ENCODE peak calls at places on chromosomes 3 and 15, in five cellular contexts. V is HepG2, J is OCI-LY7, Y is ovary, K is AG04450. S is an unnamed sample.

GRCh38 chr3:187212705-187213104 is 15.4 kb downstream of the RTP1 start:
- DNase-seq in J (no peak), V (no peak), Y (no peak), K (no peak), S (no peak)

GRCh38 chr15:65258370-65258769 is 28.3 kb downstream of the PARP16 start:
- DNase-seq in V (no peak), K (no peak), Y (peak), J (no peak), S (no peak)

GRCh38 chr15:67080900-67081431 is 15.6 kb downstream of the SMAD3 start:
- DNase-seq in V (no peak), J (peak), K (no peak), Y (no peak), S (peak)

GRCh38 chr15:69403611-69404010 is 10.5 kb upstream of the KIF23 start:
- DNase-seq in J (no peak), K (peak), V (no peak), Y (no peak), S (peak)

GRCh38 chr15:49718846-49719245 is 98.0 kb downstream of the DTWD1 start:
- DNase-seq in V (no peak), J (no peak), Y (no peak), K (no peak), S (no peak)

GRCh38 chr3:32113566-32113965 is 7.1 kb downstream of the GPD1L start:
- DNase-seq in K (no peak), J (no peak), Y (no peak), V (no peak), S (no peak)

GRCh38 chr3:195061756-195062655 is 209.0 kb downstream of the XXYLT1 start:
- DNase-seq in Y (peak), K (no peak), V (no peak), J (no peak), S (no peak)

GRCh38 chr15:39251413-39252197 is 329.3 kb upstream of the THBS1 start:
- DNase-seq in V (no peak), Y (no peak), K (no peak), J (no peak), S (no peak)

GRCh38 chr3:21638488-21638887 is 112.5 kb downstream of the ZNF385D start:
- DNase-seq in V (no peak), J (no peak), K (no peak), Y (no peak), S (no peak)

GRCh38 chr15:31328425-31328998 is 1.9 kb downstream of the KLF13 start:
- DNase-seq in V (no peak), K (no peak), J (peak), Y (no peak), S (no peak)

GRCh38 chr15:71252036-71252898 is 137.0 kb downstream of the THSD4 start:
- DNase-seq in V (no peak), Y (no peak), J (no peak), K (no peak), S (peak)

GRCh38 chr15:100902436-100903190 is 16.5 kb upstream of the LRRK1 start:
- DNase-seq in V (peak), J (peak), Y (peak), K (peak), S (peak)

GRCh38 chr15:48930735-48931134 is 33.0 kb downstream of the SHC4 start:
- DNase-seq in J (no peak), Y (no peak), K (no peak), V (no peak), S (no peak)

GRCh38 chr3:166190360-166190759 is 353.1 kb upstream of the BCHE start:
- DNase-seq in K (peak), V (no peak), Y (no peak), J (no peak), S (peak)

GRCh38 chr3:185846041-185846440 is 21.2 kb upstream of the IGF2BP2 start:
- DNase-seq in V (no peak), K (no peak), J (no peak), Y (no peak), S (peak)

GRCh38 chr15:67504061-67504460 is 16.9 kb upstream of the C15orf61 start:
- DNase-seq in K (no peak), V (no peak), Y (no peak), J (no peak), S (peak)

GRCh38 chr3:177358085-177358967 is 161.0 kb upstream of the TBL1XR1 start:
- DNase-seq in J (peak), Y (peak), V (peak), K (no peak), S (peak)

GRCh38 chr3:53935283-53935901 is 43.7 kb upstream of the SELENOK start:
- DNase-seq in K (no peak), Y (no peak), J (no peak), V (no peak), S (no peak)

GRCh38 chr15:81895723-81896122 is 150.1 kb downstream of the MEX3B start:
- DNase-seq in K (no peak), V (no peak), Y (no peak), J (no peak), S (no peak)

GRCh38 chr15:81890496-81890895 is 155.3 kb downstream of the MEX3B start:
- DNase-seq in J (no peak), Y (no peak), V (no peak), K (no peak), S (no peak)

GRCh38 chr15:81897011-81897677 is 148.7 kb downstream of the MEX3B start:
- DNase-seq in V (no peak), J (no peak), Y (no peak), K (peak), S (peak)

GRCh38 chr15:81893182-81893833 is 152.5 kb downstream of the MEX3B start:
- DNase-seq in Y (no peak), V (no peak), J (no peak), K (no peak), S (no peak)

GRCh38 chr15:81894069-81894468 is 151.7 kb downstream of the MEX3B start:
- DNase-seq in K (no peak), J (no peak), V (no peak), Y (no peak), S (no peak)
- TF ChIP-seq CTCF in K (no peak), J (no peak), V (no peak), Y (no peak), S (no peak)

GRCh38 chr3:100457811-100458210 is 34.6 kb upstream of the TMEM45A start:
- DNase-seq in V (no peak), J (no peak), K (no peak), Y (no peak), S (no peak)

GRCh38 chr3:100456745-100457144 is 35.7 kb upstream of the TMEM45A start:
- DNase-seq in J (no peak), Y (no peak), V (no peak), K (no peak), S (no peak)

GRCh38 chr3:100454684-100455083 is 37.7 kb upstream of the TMEM45A start:
- DNase-seq in Y (no peak), J (no peak), K (no peak), V (peak), S (no peak)

GRCh38 chr3:100458814-100459213 is 33.6 kb upstream of the TMEM45A start:
- DNase-seq in Y (no peak), J (no peak), K (no peak), V (no peak), S (no peak)

GRCh38 chr3:100455841-100456550 is 36.4 kb upstream of the TMEM45A start:
- DNase-seq in Y (no peak), J (peak), K (no peak), V (no peak), S (no peak)
- H3K27ac ChIP-seq in Y (no peak), J (no peak), K (no peak), V (no peak), S (no peak)

GRCh38 chr3:84547971-84548970 is 410.5 kb upstream of the CADM2 start:
- DNase-seq in Y (no peak), K (no peak), J (peak), V (peak), S (peak)
- TF ChIP-seq CTCF in Y (no peak), K (no peak), J (peak), V (peak), S (peak)

GRCh38 chr15:92035961-92036360 is 182.5 kb downstream of the SLCO3A1 start:
- DNase-seq in J (no peak), K (no peak), Y (no peak), V (no peak), S (no peak)

GRCh38 chr15:92033319-92033718 is 179.8 kb downstream of the SLCO3A1 start:
- DNase-seq in J (no peak), K (no peak), V (no peak), Y (no peak), S (no peak)

GRCh38 chr15:92037446-92037845 is 183.9 kb downstream of the SLCO3A1 start:
- DNase-seq in V (no peak), K (no peak), Y (no peak), J (no peak), S (no peak)

GRCh38 chr15:92034227-92034626 is 180.7 kb downstream of the SLCO3A1 start:
- DNase-seq in J (no peak), V (no peak), Y (no peak), K (no peak), S (no peak)

DNA sequence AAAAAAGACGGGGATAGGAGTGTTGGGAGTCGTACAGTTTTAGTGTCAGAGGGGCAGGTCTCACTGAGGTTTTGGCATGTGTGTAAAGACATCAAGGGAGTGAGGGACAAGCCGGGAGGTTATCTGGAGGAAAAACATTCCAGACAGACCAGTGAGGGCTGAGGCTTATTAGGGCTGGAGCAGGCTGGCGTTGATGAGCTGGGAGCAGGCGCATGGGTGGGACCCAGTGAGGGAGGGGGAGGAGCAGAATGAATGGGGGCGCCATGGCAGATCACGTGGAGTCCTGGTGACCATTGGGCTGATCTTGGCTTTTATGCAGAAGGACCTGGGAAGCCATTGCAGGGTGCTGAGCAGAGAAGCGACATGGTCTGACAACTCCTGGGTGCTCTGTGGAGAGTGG is 180.2 kb downstream of the SLCO3A1 start:
- DNase-seq in V (no peak), Y (no peak), K (no peak), J (no peak), S (no peak)
- H3K27ac ChIP-seq in V (no peak), Y (no peak), K (no peak), J (no peak), S (no peak)